ENCODE peak calls at places on chromosome 14, in six cellular contexts. X is neural progenitor cell, O is IMR-90, D is brain microvascular endothelial cell, F is AG09309, Z is dorsolateral prefrontal cortex. U is an unnamed sample.

GRCh38 chr14:103294091-103294490 is 39.9 kb upstream of the EIF5 start:
- DNase-seq in X (no peak), F (no peak), Z (no peak), D (no peak), O (no peak), U (no peak)

GRCh38 chr14:75803768-75804167 is 142.7 kb downstream of the TTLL5 start:
- DNase-seq in X (peak; percentile 85), O (no peak), F (no peak), D (no peak), Z (no peak), U (no peak)

GRCh38 chr14:53306267-53306721 is 153.2 kb upstream of the DDHD1 start:
- DNase-seq in O (peak; percentile 69), Z (peak; percentile 70), X (peak; percentile 71), F (no peak), D (peak; percentile 23), U (peak; percentile 42)

GRCh38 chr14:24978862-24979724 is 70.9 kb downstream of the STXBP6 start:
- DNase-seq in X (no peak), Z (no peak), F (no peak), D (no peak), O (peak; percentile 34), U (no peak)

GRCh38 chr14:26444745-26445144 is 153.1 kb downstream of the NOVA1 start:
- DNase-seq in D (no peak), F (no peak), O (peak; percentile 9), X (peak; percentile 82), Z (no peak), U (no peak)

GRCh38 chr14:77653473-77653872 is 37.0 kb upstream of the SPTLC2 start:
- DNase-seq in D (no peak), X (peak; percentile 55), Z (no peak), F (no peak), O (no peak), U (no peak)

GRCh38 chr14:74980746-74981661 is 21.7 kb upstream of the EIF2B2 start:
- DNase-seq in X (peak; percentile 96), F (no peak), Z (no peak), O (peak; percentile 19), D (peak; percentile 41), U (no peak)

GRCh38 chr14:37147310-37147875 is 25.0 kb downstream of the SLC25A21 start:
- DNase-seq in O (no peak), D (no peak), X (no peak), Z (no peak), F (no peak), U (no peak)

GRCh38 chr14:29518335-29518734 is 409.3 kb downstream of the PRKD1 start:
- DNase-seq in Z (no peak), O (peak; percentile 28), F (no peak), D (no peak), X (no peak), U (no peak)

GRCh38 chr14:100889641-100890040 is 13.9 kb downstream of the RTL1 start:
- DNase-seq in F (no peak), Z (no peak), X (no peak), O (no peak), D (no peak), U (no peak)

GRCh38 chr14:88143817-88144216 is 138.9 kb downstream of the GPR65 start:
- DNase-seq in F (no peak), O (no peak), X (peak; percentile 9), Z (no peak), D (no peak), U (no peak)

GRCh38 chr14:68084256-68084655 is 264.7 kb downstream of the RAD51B start:
- DNase-seq in X (peak; percentile 47), D (peak; percentile 16), F (no peak), Z (no peak), O (peak; percentile 45), U (no peak)

GRCh38 chr14:102325791-102326345 is 6.3 kb downstream of the ZNF839 start:
- DNase-seq in D (no peak), Z (no peak), F (no peak), X (no peak), O (no peak), U (no peak)

GRCh38 chr14:99015833-99016232 is 256.2 kb downstream of the BCL11B start:
- DNase-seq in D (no peak), O (no peak), Z (no peak), X (no peak), F (no peak), U (no peak)

GRCh38 chr14:65054471-65055085 is 47.7 kb downstream of the MAX start:
- DNase-seq in Z (no peak), F (no peak), X (no peak), D (no peak), O (no peak), U (no peak)

DNA sequence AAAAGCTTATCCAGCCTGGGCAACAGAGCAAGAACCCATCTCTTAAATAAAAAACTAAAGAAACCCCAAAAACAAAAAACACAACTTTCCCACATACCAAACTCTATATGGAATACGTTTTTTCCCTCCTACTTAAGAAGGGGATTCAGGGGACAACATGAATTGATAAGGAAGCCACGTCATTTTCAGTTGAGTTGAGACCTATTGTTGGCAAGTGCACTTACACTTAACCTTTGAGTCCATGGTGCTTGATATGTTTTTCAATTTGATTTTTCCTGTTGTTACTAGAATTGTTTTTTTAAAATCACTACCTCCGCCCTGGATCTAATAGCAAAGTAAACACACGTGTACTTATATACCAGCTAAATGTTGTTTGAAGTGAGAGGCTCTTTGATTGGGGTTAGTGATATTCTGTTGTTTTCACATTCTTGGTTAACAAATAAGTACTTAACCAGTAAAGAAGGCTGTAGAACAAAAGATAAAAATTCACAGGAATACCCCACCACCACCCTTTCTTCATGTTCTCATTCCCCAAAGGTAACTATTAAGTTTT is 2.0 kb downstream of the FAM177A1 start:
- DNase-seq in Z (no peak), O (no peak), X (no peak), D (no peak), F (no peak), U (no peak)
- H3K4me3 ChIP-seq in Z (no peak overlapping the region), O (no peak overlapping the region), X (no peak overlapping the region), D (no peak overlapping the region), F (no peak overlapping the region), U (no peak overlapping the region)

GRCh38 chr14:35534130-35534883 is at the start of gene INSM2:
- DNase-seq in Z (no peak), F (no peak), O (peak; percentile 5), X (peak; percentile 25), D (no peak), U (no peak)
- TF ChIP-seq CTCF in Z (no peak), F (peak; percentile 18), O (peak; percentile 13), X (peak; percentile 39), D (peak; percentile 41), U (peak; percentile 4)

GRCh38 chr14:81323621-81324400 is 76.3 kb downstream of the STON2 start:
- DNase-seq in F (no peak), D (no peak), Z (no peak), X (peak; percentile 73), O (no peak), U (no peak)

GRCh38 chr14:81319314-81319713 is 80.8 kb downstream of the STON2 start:
- DNase-seq in D (no peak), O (no peak), Z (no peak), F (no peak), X (no peak), U (no peak)

GRCh38 chr14:81319946-81320345 is 80.2 kb downstream of the STON2 start:
- DNase-seq in O (no peak), F (no peak), D (no peak), X (no peak), Z (no peak), U (no peak)

GRCh38 chr14:81326451-81326850 is 73.7 kb downstream of the STON2 start:
- DNase-seq in X (no peak), D (no peak), F (no peak), Z (no peak), O (no peak), U (no peak)

GRCh38 chr14:81323094-81323493 is 77.0 kb downstream of the STON2 start:
- DNase-seq in Z (no peak), X (no peak), F (no peak), D (no peak), O (no peak), U (no peak)
- H3K4me3 ChIP-seq in Z (no peak overlapping the region), X (peak overlapping the region; percentile 49), F (no peak overlapping the region), D (no peak overlapping the region), O (no peak overlapping the region), U (no peak overlapping the region)

DNA sequence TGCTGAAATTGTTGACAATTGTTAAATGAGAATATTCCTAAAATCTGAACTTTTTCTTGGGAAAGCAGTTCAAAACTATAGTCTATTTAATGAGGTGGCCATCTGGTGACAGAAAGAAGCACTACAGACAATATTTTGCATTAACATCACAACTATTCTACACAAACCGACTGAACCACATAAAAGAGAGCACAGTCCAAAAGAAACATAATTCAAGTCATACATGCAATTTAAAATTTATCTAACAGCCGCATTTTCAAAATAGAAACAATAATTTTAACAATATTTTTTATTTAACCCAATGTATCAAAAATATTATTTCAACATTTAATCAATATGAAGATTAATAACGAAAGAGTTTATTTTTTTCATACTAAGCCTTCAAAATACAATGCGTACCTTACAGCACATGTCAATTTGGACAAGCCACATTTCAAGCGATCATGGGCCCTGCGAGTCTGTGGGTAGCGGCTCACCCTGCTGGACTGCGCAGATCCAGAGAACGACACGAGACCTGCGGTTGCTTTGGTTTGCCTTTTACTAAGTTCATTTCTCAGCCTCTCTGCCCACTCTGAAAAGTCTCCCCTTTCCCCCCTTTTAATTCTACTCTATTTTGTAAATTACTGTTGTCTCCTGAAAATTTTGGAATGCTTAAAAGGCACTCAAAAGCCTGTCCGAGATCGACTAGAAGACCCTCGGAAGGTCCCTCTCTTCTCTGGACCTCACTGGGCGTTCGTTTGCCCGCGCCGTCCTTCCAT is 941 bp upstream of the LRRC9 start:
- DNase-seq in X (peak; percentile 48), F (no peak), O (peak; percentile 18), Z (no peak), D (peak; percentile 36), U (no peak)
- TF ChIP-seq CTCF in X (peak; percentile 61), F (peak; percentile 40), O (peak; percentile 44), Z (peak; percentile 67), D (peak; percentile 37), U (peak; percentile 55)